ENCODE peak calls at places on chromosome 13, in seven cellular contexts. A, Z, E, S, Y, K and N are unnamed samples.

GRCh38 chr13:103883152-103883551 is 816.9 kb upstream of the SLC10A2 start:
- DNase-seq in S (peak; percentile 96), Y (no peak), Z (no peak), A (peak; percentile 37), K (peak; percentile 95), E (peak; percentile 91), N (peak; percentile 16)

GRCh38 chr13:58592052-58592451 is 960.5 kb downstream of the PCDH17 start:
- DNase-seq in Y (no peak), E (no peak), A (no peak), K (no peak), Z (no peak), S (no peak), N (no peak)

GRCh38 chr13:41652735-41653361 is 195.5 kb downstream of the RGCC start:
- DNase-seq in S (peak; percentile 64), K (peak; percentile 87), Z (peak; percentile 5), E (peak; percentile 12), A (peak; percentile 24), Y (peak; percentile 36), N (peak; percentile 69)

GRCh38 chr13:106599875-106600797 is 32.2 kb upstream of the ARGLU1 start:
- DNase-seq in Z (no peak), K (peak; percentile 85), A (no peak), Y (no peak), E (no peak), S (peak; percentile 65), N (peak; percentile 74)

GRCh38 chr13:110291286-110291685 is 15.7 kb downstream of the COL4A1 start:
- DNase-seq in S (no peak), Z (no peak), Y (no peak), A (no peak), E (no peak), K (no peak), N (no peak)

GRCh38 chr13:26442541-26442940 is 114.9 kb upstream of the WASF3 start:
- DNase-seq in K (peak; percentile 22), E (no peak), A (no peak), Z (no peak), S (peak; percentile 74), Y (no peak), N (no peak)

GRCh38 chr13:46124531-46124966 is 19.7 kb upstream of the CPB2 start:
- DNase-seq in K (no peak), Y (peak; percentile 38), Z (peak; percentile 62), A (no peak), E (no peak), S (no peak), N (peak; percentile 34)

GRCh38 chr13:29576581-29576980 is 18.9 kb downstream of the SLC7A1 start:
- DNase-seq in S (no peak), Z (no peak), K (no peak), Y (no peak), E (no peak), A (no peak), N (no peak)

GRCh38 chr13:103349664-103350063 is 283.4 kb upstream of the SLC10A2 start:
- DNase-seq in K (no peak), Y (no peak), Z (no peak), S (no peak), E (no peak), A (no peak), N (no peak)

GRCh38 chr13:30898721-30899188 is 7.3 kb upstream of the MEDAG start:
- DNase-seq in K (peak; percentile 98), A (no peak), Y (peak; percentile 6), Z (no peak), E (no peak), S (peak; percentile 100), N (no peak)

GRCh38 chr13:102846261-102847015 is 606 bp downstream of the ERCC5 start:
- DNase-seq in K (peak; percentile 43), Z (peak; percentile 63), S (peak; percentile 69), Y (peak; percentile 57), A (no peak), E (peak; percentile 15), N (peak; percentile 77)

GRCh38 chr13:107200491-107200890 is 632.6 kb upstream of the ARGLU1 start:
- DNase-seq in A (no peak), S (peak; percentile 60), Y (no peak), Z (no peak), K (no peak), E (no peak), N (no peak)

GRCh38 chr13:20525144-20525600 is 485 bp downstream of the CRYL1 start:
- DNase-seq in Z (peak; percentile 47), K (peak; percentile 3), S (peak; percentile 20), A (peak; percentile 66), E (no peak), Y (peak; percentile 39), N (no peak)

GRCh38 chr13:23681253-23681652 is 111.0 kb downstream of the TNFRSF19 start:
- DNase-seq in S (peak; percentile 65), Y (no peak), K (peak; percentile 84), Z (no peak), E (no peak), A (no peak), N (no peak)

GRCh38 chr13:61013782-61014181 is 401.9 kb downstream of the PCDH20 start:
- DNase-seq in Z (no peak), S (no peak), Y (no peak), K (no peak), E (no peak), A (no peak), N (no peak)

GRCh38 chr13:113059891-113060290 is 45.7 kb upstream of the F7 start:
- DNase-seq in A (peak; percentile 88), Y (no peak), S (no peak), E (no peak), K (no peak), Z (no peak), N (no peak)

GRCh38 chr13:95236774-95237173 is 64.5 kb downstream of the ABCC4 start:
- DNase-seq in A (no peak), E (no peak), Y (no peak), Z (no peak), K (no peak), S (no peak), N (no peak)

GRCh38 chr13:43391021-43391420 is 367.6 kb downstream of the DNAJC15 start:
- DNase-seq in S (no peak), A (no peak), Z (no peak), K (no peak), E (no peak), Y (no peak), N (peak; percentile 2)

GRCh38 chr13:68257111-68257842 is 1027.1 kb upstream of the PCDH9 start:
- DNase-seq in Y (no peak), Z (no peak), S (peak; percentile 53), A (no peak), K (peak; percentile 8), E (peak; percentile 66), N (no peak)

GRCh38 chr13:34358811-34359513 is 541.0 kb downstream of the RFC3 start:
- DNase-seq in Z (no peak), K (peak; percentile 65), S (peak; percentile 93), A (no peak), E (peak; percentile 39), Y (no peak), N (no peak)

GRCh38 chr13:108342369-108343289 is 73.1 kb downstream of the TNFSF13B start:
- DNase-seq in A (peak; percentile 9), E (no peak), Z (no peak), Y (no peak), K (peak; percentile 56), S (peak; percentile 38), N (peak; percentile 78)

GRCh38 chr13:51058461-51059167 is 52.5 kb downstream of the C13orf42 start:
- DNase-seq in Z (no peak), E (no peak), A (peak; percentile 45), K (no peak), Y (no peak), S (no peak), N (no peak)

GRCh38 chr13:73765651-73766384 is 368.4 kb downstream of the KLF12 start:
- DNase-seq in A (peak; percentile 30), Y (peak; percentile 76), S (peak; percentile 65), E (no peak), K (peak; percentile 92), Z (peak; percentile 33), N (no peak)

GRCh38 chr13:32209670-32210069 is 105.5 kb downstream of the ZAR1L start:
- DNase-seq in E (no peak), S (peak; percentile 24), K (peak; percentile 2), Y (no peak), Z (no peak), A (no peak), N (no peak)

GRCh38 chr13:109900723-109901122 is 114.3 kb upstream of the IRS2 start:
- DNase-seq in Z (no peak), K (no peak), A (no peak), S (no peak), E (no peak), Y (no peak), N (no peak)

GRCh38 chr13:76993021-76993420 is 1.1 kb downstream of the CLN5 start:
- DNase-seq in E (no peak), K (peak; percentile 24), A (no peak), S (peak; percentile 56), Z (no peak), Y (no peak), N (no peak)

GRCh38 chr13:74773263-74773662 is 639.1 kb upstream of the KLF12 start:
- DNase-seq in Z (no peak), S (no peak), A (no peak), Y (no peak), K (no peak), E (no peak), N (no peak)

GRCh38 chr13:19665427-19665859 is 32.0 kb downstream of the MPHOSPH8 start:
- DNase-seq in A (peak; percentile 54), S (no peak), E (no peak), Z (no peak), Y (no peak), K (no peak), N (no peak)

GRCh38 chr13:91426913-91427312 is 28.5 kb downstream of the GPC5 start:
- DNase-seq in A (no peak), Y (no peak), E (no peak), S (no peak), Z (peak; percentile 8), K (no peak), N (no peak)

GRCh38 chr13:51452391-51453307 is at the start of gene INTS6:
- DNase-seq in S (peak; percentile 99), Y (peak; percentile 98), A (peak; percentile 98), E (peak; percentile 99), K (peak; percentile 99), Z (peak; percentile 98), N (peak; percentile 98)

GRCh38 chr13:106802917-106803316 is 235.0 kb upstream of the ARGLU1 start:
- DNase-seq in Z (no peak), E (no peak), Y (no peak), A (no peak), K (no peak), S (no peak), N (no peak)

GRCh38 chr13:111536239-111536638 is 215.8 kb downstream of the TEX29 start:
- DNase-seq in Z (no peak), Y (no peak), K (no peak), A (no peak), S (no peak), E (no peak), N (no peak)

GRCh38 chr13:112441226-112441625 is 65.1 kb downstream of the SPACA7 start:
- DNase-seq in Y (no peak), S (no peak), Z (no peak), E (no peak), K (no peak), A (peak; percentile 16), N (no peak)

GRCh38 chr13:97700306-97700848 is 253.1 kb upstream of the IPO5 start:
- DNase-seq in E (no peak), Y (no peak), K (no peak), A (no peak), Z (no peak), S (no peak), N (no peak)

GRCh38 chr13:32164622-32165268 is 133.2 kb downstream of the FRY start:
- DNase-seq in Z (peak; percentile 8), K (peak; percentile 82), S (peak; percentile 76), A (peak; percentile 37), E (peak; percentile 10), Y (peak; percentile 16), N (peak; percentile 52)

GRCh38 chr13:27036236-27036981 is 135.2 kb downstream of the USP12 start:
- DNase-seq in Y (no peak), S (peak; percentile 53), A (no peak), E (peak; percentile 11), Z (no peak), K (no peak), N (no peak)

GRCh38 chr13:109730832-109731335 is 55.5 kb downstream of the IRS2 start:
- DNase-seq in A (no peak), S (no peak), Y (no peak), E (no peak), Z (no peak), K (peak; percentile 34), N (peak; percentile 61)